ENCODE peak calls at places on chromosomes 7 and 10, in eight cellular contexts. K, N, D, O, S, B, C and L are unnamed samples.

GRCh38 chr10:100327007-100327700 is 2.9 kb downstream of the PKD2L1 start:
- DNase-seq in K (peak; percentile 34), N (peak; percentile 10), D (no peak), O (no peak), S (no peak), B (peak; percentile 41), C (no peak), L (no peak)

GRCh38 chr7:25132430-25132829 is 7.4 kb upstream of the CYCS start:
- DNase-seq in K (no peak), N (no peak), D (no peak), O (no peak), S (no peak), B (no peak), C (no peak), L (no peak)

GRCh38 chr10:1253476-1254353 is 197.5 kb downstream of the WDR37 start:
- DNase-seq in K (no peak), N (no peak), D (no peak), O (no peak), S (no peak), B (no peak), C (no peak), L (no peak)

GRCh38 chr10:75233444-75234016 is 2.2 kb downstream of the COMTD1 start:
- DNase-seq in K (no peak), N (no peak), D (no peak), O (no peak), S (no peak), B (no peak), C (no peak), L (no peak)

GRCh38 chr7:85914437-85914836 is 727.6 kb upstream of the SEMA3D start:
- DNase-seq in K (no peak), N (no peak), D (no peak), O (no peak), S (no peak), B (no peak), C (no peak), L (no peak)

GRCh38 chr7:105353752-105354328 is 34.9 kb downstream of the SRPK2 start:
- DNase-seq in K (peak; percentile 35), N (no peak), D (no peak), O (peak; percentile 61), S (peak; percentile 79), B (peak; percentile 71), C (no peak), L (no peak)

GRCh38 chr10:106825996-106826395 is 338.5 kb downstream of the SORCS1 start:
- DNase-seq in K (no peak), N (no peak), D (no peak), O (no peak), S (no peak), B (no peak), C (no peak), L (no peak)

GRCh38 chr7:157009170-157009777 is 1.2 kb downstream of the MNX1 start:
- DNase-seq in K (no peak), N (no peak), D (no peak), O (no peak), S (no peak), B (no peak), C (no peak), L (no peak)

GRCh38 chr10:130234171-130234965 is 98.2 kb downstream of the GLRX3 start:
- DNase-seq in K (no peak), N (no peak), D (no peak), O (no peak), S (no peak), B (no peak), C (no peak), L (no peak)

GRCh38 chr7:111746950-111747349 is 184.7 kb upstream of the IMMP2L start:
- DNase-seq in K (no peak), N (no peak), D (no peak), O (no peak), S (no peak), B (no peak), C (no peak), L (no peak)

GRCh38 chr10:73307203-73307800 is 51.4 kb downstream of the CFAP70 start:
- DNase-seq in K (no peak), N (no peak), D (no peak), O (no peak), S (no peak), B (no peak), C (no peak), L (no peak)

GRCh38 chr10:132624847-132625839 is 87.6 kb downstream of the INPP5A start:
- DNase-seq in K (no peak), N (peak; percentile 20), D (no peak), O (no peak), S (no peak), B (no peak), C (no peak), L (no peak)

GRCh38 chr7:52209658-52210057 is 825.8 kb upstream of the POM121L12 start:
- DNase-seq in K (peak; percentile 14), N (no peak), D (no peak), O (no peak), S (no peak), B (no peak), C (no peak), L (no peak)

GRCh38 chr7:24907311-24907886 is 72.6 kb downstream of the OSBPL3 start:
- DNase-seq in K (peak; percentile 86), N (peak; percentile 76), D (no peak), O (peak; percentile 61), S (peak; percentile 69), B (no peak), C (no peak), L (no peak)

GRCh38 chr7:80991654-80992053 is 72.8 kb upstream of the SEMA3C start:
- DNase-seq in K (no peak), N (no peak), D (no peak), O (no peak), S (no peak), B (no peak), C (no peak), L (no peak)

GRCh38 chr7:112110175-112110574 is 96.0 kb downstream of the DOCK4 start:
- DNase-seq in K (no peak), N (no peak), D (no peak), O (no peak), S (no peak), B (no peak), C (no peak), L (no peak)

GRCh38 chr10:12531305-12531738 is 182.0 kb downstream of the CAMK1D start:
- DNase-seq in K (no peak), N (peak; percentile 18), D (no peak), O (peak; percentile 52), S (peak; percentile 15), B (no peak), C (no peak), L (no peak)

GRCh38 chr10:78434886-78435285 is 401.2 kb downstream of the RPS24 start:
- DNase-seq in K (no peak), N (no peak), D (no peak), O (no peak), S (no peak), B (no peak), C (no peak), L (no peak)
- H3K4me3 ChIP-seq in K (no peak overlapping the region), N (no peak overlapping the region), D (no peak overlapping the region), O (no peak overlapping the region), S (no peak overlapping the region), B (no peak overlapping the region), C (no peak overlapping the region), L (no peak overlapping the region)

GRCh38 chr10:70890917-70891431 is 2.6 kb upstream of the PCBD1 start:
- DNase-seq in K (no peak), N (no peak), D (no peak), O (no peak), S (no peak), B (no peak), C (no peak), L (no peak)
- TF ChIP-seq CTCF in K (no peak), N (no peak), D (no peak), O (no peak), S (no peak), B (no peak), C (no peak), L (no peak)

DNA sequence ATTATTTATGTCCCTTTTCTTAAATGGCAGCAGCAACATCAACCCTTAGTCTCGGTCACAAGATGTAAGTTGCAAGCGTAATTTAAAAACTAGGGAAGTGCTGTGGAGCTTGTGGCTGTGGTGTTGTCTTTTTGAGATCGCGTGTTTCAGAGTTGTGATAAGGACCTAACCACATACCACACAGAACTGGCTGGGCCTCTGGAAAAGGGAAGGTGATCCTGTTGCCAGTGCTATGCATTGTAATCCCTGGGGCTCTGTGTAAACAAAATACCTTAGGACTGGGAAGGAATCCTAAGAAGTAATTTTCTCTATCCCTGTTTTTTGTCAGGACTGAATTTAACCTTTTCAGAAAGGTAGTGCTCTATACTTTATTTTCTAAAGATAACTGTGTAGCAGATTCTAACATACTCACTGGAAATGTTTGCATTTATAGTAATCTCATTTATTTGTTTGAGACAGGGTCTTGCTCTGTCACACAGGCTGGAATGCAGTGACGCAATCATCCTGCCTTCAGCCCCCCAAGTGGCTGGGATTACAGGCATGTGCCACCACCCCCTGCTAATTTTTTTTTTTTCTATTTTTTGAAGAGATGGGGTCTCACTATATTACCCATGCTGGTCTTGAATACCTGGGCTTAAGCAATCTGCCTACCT is 60.4 kb downstream of the INPP5F start:
- DNase-seq in K (peak; percentile 91), N (peak; percentile 78), D (no peak), O (peak; percentile 87), S (peak; percentile 33), B (no peak), C (peak; percentile 30), L (no peak)
- H3K4me3 ChIP-seq in K (no peak overlapping the region), N (no peak overlapping the region), D (no peak overlapping the region), O (no peak overlapping the region), S (no peak overlapping the region), B (no peak overlapping the region), C (no peak overlapping the region), L (no peak overlapping the region)

GRCh38 chr10:71763352-71764127 is 9.8 kb downstream of the VSIR start:
- DNase-seq in K (peak; percentile 25), N (peak; percentile 52), D (no peak), O (no peak), S (no peak), B (no peak), C (no peak), L (no peak)

GRCh38 chr10:71762324-71762723 is 11.0 kb downstream of the VSIR start:
- DNase-seq in K (no peak), N (no peak), D (no peak), O (no peak), S (no peak), B (no peak), C (no peak), L (no peak)

GRCh38 chr10:71765176-71765906 is 8.0 kb downstream of the VSIR start:
- DNase-seq in K (peak; percentile 69), N (peak; percentile 30), D (no peak), O (no peak), S (no peak), B (no peak), C (no peak), L (no peak)

GRCh38 chr10:71761105-71761511 is 12.2 kb downstream of the VSIR start:
- DNase-seq in K (no peak), N (no peak), D (no peak), O (no peak), S (no peak), B (no peak), C (no peak), L (no peak)

DNA sequence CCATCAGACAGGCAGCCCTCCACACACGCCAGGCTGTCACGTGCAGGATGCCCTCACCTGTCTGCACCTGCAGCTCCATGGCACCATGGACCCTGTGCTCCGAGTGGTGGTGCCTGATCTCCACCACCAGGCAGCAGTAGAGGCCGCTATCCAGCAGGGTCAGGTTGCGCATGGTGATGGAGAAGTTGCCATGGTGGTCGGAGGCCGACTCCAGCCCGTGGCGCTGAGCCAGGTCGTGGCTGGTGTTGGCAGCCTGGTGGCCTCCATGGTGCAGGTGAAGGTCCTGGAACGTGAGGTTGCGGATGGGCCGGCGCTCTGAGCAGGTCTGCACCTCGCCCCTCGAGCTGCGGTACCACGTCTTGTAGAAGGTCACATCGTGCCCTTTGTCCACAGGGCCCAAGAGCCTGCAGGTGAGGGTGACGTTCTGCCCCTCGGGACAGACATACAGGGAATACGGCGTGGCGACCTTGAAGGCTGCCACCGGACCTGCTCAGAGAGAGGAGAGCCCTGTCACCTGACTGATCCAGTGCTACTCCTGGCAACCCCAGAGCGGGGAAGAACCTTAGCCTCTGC is 11.7 kb downstream of the VSIR start:
- DNase-seq in K (no peak), N (no peak), D (no peak), O (no peak), S (no peak), B (no peak), C (no peak), L (no peak)
- TF ChIP-seq CTCF in K (no peak), N (no peak), D (no peak), O (peak; percentile 15), S (peak; percentile 3), B (no peak), C (no peak), L (no peak)